ENCODE peak calls at places on chromosomes 16 and 17, in four cellular contexts. One of them, this sample, is unnamed.

GRCh38 chr17:75872434-75873351 is 5.7 kb downstream of the TRIM47 start:
- DNase-seq in tibial nerve: peak
- DNase-seq in OCI-LY7: no peak
- DNase-seq in stimulated activated CD4-positive, alpha-beta T cell treated with anti-CD3 and anti-CD28 coated beads, Interleukin-1b, Interleukin-23, amount 100 ng/mL, for 24 hours: no peak
- DNase-seq in this sample: peak

GRCh38 chr16:85898521-85899442 is at the start of gene IRF8:
- DNase-seq in tibial nerve: peak
- DNase-seq in OCI-LY7: peak
- DNase-seq in stimulated activated CD4-positive, alpha-beta T cell treated with anti-CD3 and anti-CD28 coated beads, Interleukin-1b, Interleukin-23, amount 100 ng/mL, for 24 hours: peak
- DNase-seq in this sample: no peak

GRCh38 chr17:6953689-6954088 is 42.2 kb upstream of the ALOX12 start:
- DNase-seq in tibial nerve: no peak
- DNase-seq in OCI-LY7: no peak
- DNase-seq in stimulated activated CD4-positive, alpha-beta T cell treated with anti-CD3 and anti-CD28 coated beads, Interleukin-1b, Interleukin-23, amount 100 ng/mL, for 24 hours: no peak
- DNase-seq in this sample: no peak

GRCh38 chr17:13594762-13595697 is 6.7 kb downstream of the HS3ST3A1 start:
- DNase-seq in tibial nerve: peak
- DNase-seq in OCI-LY7: peak
- DNase-seq in stimulated activated CD4-positive, alpha-beta T cell treated with anti-CD3 and anti-CD28 coated beads, Interleukin-1b, Interleukin-23, amount 100 ng/mL, for 24 hours: peak
- DNase-seq in this sample: peak

GRCh38 chr17:32451879-32452278 is 7.6 kb downstream of the PSMD11 start:
- DNase-seq in tibial nerve: no peak
- DNase-seq in OCI-LY7: no peak
- DNase-seq in stimulated activated CD4-positive, alpha-beta T cell treated with anti-CD3 and anti-CD28 coated beads, Interleukin-1b, Interleukin-23, amount 100 ng/mL, for 24 hours: no peak
- DNase-seq in this sample: no peak

GRCh38 chr17:31095239-31096105 is 695 bp downstream of the NF1 start:
- DNase-seq in tibial nerve: peak
- DNase-seq in OCI-LY7: peak
- DNase-seq in stimulated activated CD4-positive, alpha-beta T cell treated with anti-CD3 and anti-CD28 coated beads, Interleukin-1b, Interleukin-23, amount 100 ng/mL, for 24 hours: no peak
- DNase-seq in this sample: peak

GRCh38 chr17:41538565-41538991 is 10.5 kb upstream of the KRT19 start:
- DNase-seq in tibial nerve: no peak
- DNase-seq in OCI-LY7: no peak
- DNase-seq in stimulated activated CD4-positive, alpha-beta T cell treated with anti-CD3 and anti-CD28 coated beads, Interleukin-1b, Interleukin-23, amount 100 ng/mL, for 24 hours: no peak
- DNase-seq in this sample: no peak

GRCh38 chr17:37802712-37803416 is 58.0 kb upstream of the HNF1B start:
- DNase-seq in tibial nerve: peak
- DNase-seq in OCI-LY7: no peak
- DNase-seq in stimulated activated CD4-positive, alpha-beta T cell treated with anti-CD3 and anti-CD28 coated beads, Interleukin-1b, Interleukin-23, amount 100 ng/mL, for 24 hours: no peak
- DNase-seq in this sample: no peak

GRCh38 chr16:84479716-84480450 is 24.6 kb downstream of the MEAK7 start:
- DNase-seq in tibial nerve: no peak
- DNase-seq in OCI-LY7: no peak
- DNase-seq in stimulated activated CD4-positive, alpha-beta T cell treated with anti-CD3 and anti-CD28 coated beads, Interleukin-1b, Interleukin-23, amount 100 ng/mL, for 24 hours: no peak
- DNase-seq in this sample: no peak

GRCh38 chr16:88659160-88659559 is 3.7 kb downstream of the MVD start:
- DNase-seq in tibial nerve: no peak
- DNase-seq in OCI-LY7: no peak
- DNase-seq in stimulated activated CD4-positive, alpha-beta T cell treated with anti-CD3 and anti-CD28 coated beads, Interleukin-1b, Interleukin-23, amount 100 ng/mL, for 24 hours: no peak
- DNase-seq in this sample: no peak

GRCh38 chr17:2693561-2694380 is 17.8 kb downstream of the CLUH start:
- DNase-seq in tibial nerve: no peak
- DNase-seq in OCI-LY7: no peak
- DNase-seq in stimulated activated CD4-positive, alpha-beta T cell treated with anti-CD3 and anti-CD28 coated beads, Interleukin-1b, Interleukin-23, amount 100 ng/mL, for 24 hours: no peak
- DNase-seq in this sample: no peak

GRCh38 chr17:74361613-74362391 is at the start of gene BTBD17:
- DNase-seq in tibial nerve: peak
- DNase-seq in OCI-LY7: no peak
- DNase-seq in stimulated activated CD4-positive, alpha-beta T cell treated with anti-CD3 and anti-CD28 coated beads, Interleukin-1b, Interleukin-23, amount 100 ng/mL, for 24 hours: no peak
- DNase-seq in this sample: no peak

GRCh38 chr17:73318861-73319260 is 7.1 kb upstream of the CDC42EP4 start:
- DNase-seq in tibial nerve: no peak
- DNase-seq in OCI-LY7: no peak
- DNase-seq in stimulated activated CD4-positive, alpha-beta T cell treated with anti-CD3 and anti-CD28 coated beads, Interleukin-1b, Interleukin-23, amount 100 ng/mL, for 24 hours: no peak
- DNase-seq in this sample: no peak

GRCh38 chr16:2090819-2091721 is 43.3 kb downstream of the TSC2 start:
- DNase-seq in tibial nerve: peak
- DNase-seq in OCI-LY7: peak
- DNase-seq in stimulated activated CD4-positive, alpha-beta T cell treated with anti-CD3 and anti-CD28 coated beads, Interleukin-1b, Interleukin-23, amount 100 ng/mL, for 24 hours: no peak
- DNase-seq in this sample: no peak

GRCh38 chr17:38943607-38944006 is 18.2 kb downstream of the LASP1NB start:
- DNase-seq in tibial nerve: no peak
- DNase-seq in OCI-LY7: peak
- DNase-seq in stimulated activated CD4-positive, alpha-beta T cell treated with anti-CD3 and anti-CD28 coated beads, Interleukin-1b, Interleukin-23, amount 100 ng/mL, for 24 hours: no peak
- DNase-seq in this sample: no peak

GRCh38 chr17:4001048-4001590 is 36.9 kb upstream of the ATP2A3 start:
- DNase-seq in tibial nerve: no peak
- DNase-seq in OCI-LY7: no peak
- DNase-seq in stimulated activated CD4-positive, alpha-beta T cell treated with anti-CD3 and anti-CD28 coated beads, Interleukin-1b, Interleukin-23, amount 100 ng/mL, for 24 hours: no peak
- DNase-seq in this sample: no peak

GRCh38 chr16:59470556-59470955 is 736.4 kb upstream of the GOT2 start:
- DNase-seq in tibial nerve: no peak
- DNase-seq in OCI-LY7: no peak
- DNase-seq in stimulated activated CD4-positive, alpha-beta T cell treated with anti-CD3 and anti-CD28 coated beads, Interleukin-1b, Interleukin-23, amount 100 ng/mL, for 24 hours: no peak
- DNase-seq in this sample: no peak

GRCh38 chr17:33751702-33752065 is 458.6 kb upstream of the ASIC2 start:
- DNase-seq in tibial nerve: no peak
- DNase-seq in OCI-LY7: no peak
- DNase-seq in stimulated activated CD4-positive, alpha-beta T cell treated with anti-CD3 and anti-CD28 coated beads, Interleukin-1b, Interleukin-23, amount 100 ng/mL, for 24 hours: no peak
- DNase-seq in this sample: no peak

GRCh38 chr17:11487469-11487868 is 110.8 kb upstream of the DNAH9 start:
- DNase-seq in tibial nerve: no peak
- DNase-seq in OCI-LY7: no peak
- DNase-seq in stimulated activated CD4-positive, alpha-beta T cell treated with anti-CD3 and anti-CD28 coated beads, Interleukin-1b, Interleukin-23, amount 100 ng/mL, for 24 hours: no peak
- DNase-seq in this sample: no peak

GRCh38 chr17:38693700-38694329 is 11.3 kb upstream of the MLLT6 start:
- DNase-seq in tibial nerve: peak
- DNase-seq in OCI-LY7: no peak
- DNase-seq in stimulated activated CD4-positive, alpha-beta T cell treated with anti-CD3 and anti-CD28 coated beads, Interleukin-1b, Interleukin-23, amount 100 ng/mL, for 24 hours: no peak
- DNase-seq in this sample: no peak

GRCh38 chr17:75979705-75980187 is 706 bp downstream of the TEN1 start:
- DNase-seq in tibial nerve: no peak
- DNase-seq in OCI-LY7: no peak
- DNase-seq in stimulated activated CD4-positive, alpha-beta T cell treated with anti-CD3 and anti-CD28 coated beads, Interleukin-1b, Interleukin-23, amount 100 ng/mL, for 24 hours: no peak
- DNase-seq in this sample: no peak

GRCh38 chr17:4953461-4953961 is 2.6 kb downstream of the ENO3 start:
- DNase-seq in tibial nerve: no peak
- DNase-seq in OCI-LY7: no peak
- DNase-seq in stimulated activated CD4-positive, alpha-beta T cell treated with anti-CD3 and anti-CD28 coated beads, Interleukin-1b, Interleukin-23, amount 100 ng/mL, for 24 hours: no peak
- DNase-seq in this sample: peak

GRCh38 chr16:90031186-90031930 is 12.1 kb upstream of the DBNDD1 start:
- DNase-seq in tibial nerve: no peak
- DNase-seq in OCI-LY7: no peak
- DNase-seq in stimulated activated CD4-positive, alpha-beta T cell treated with anti-CD3 and anti-CD28 coated beads, Interleukin-1b, Interleukin-23, amount 100 ng/mL, for 24 hours: no peak
- DNase-seq in this sample: no peak

GRCh38 chr17:57067162-57067561 is 17.9 kb upstream of the AKAP1 start:
- DNase-seq in tibial nerve: no peak
- DNase-seq in OCI-LY7: no peak
- DNase-seq in stimulated activated CD4-positive, alpha-beta T cell treated with anti-CD3 and anti-CD28 coated beads, Interleukin-1b, Interleukin-23, amount 100 ng/mL, for 24 hours: no peak
- DNase-seq in this sample: no peak

GRCh38 chr17:38620551-38621277 is 15.0 kb upstream of the SRCIN1 start:
- DNase-seq in tibial nerve: no peak
- DNase-seq in OCI-LY7: no peak
- DNase-seq in stimulated activated CD4-positive, alpha-beta T cell treated with anti-CD3 and anti-CD28 coated beads, Interleukin-1b, Interleukin-23, amount 100 ng/mL, for 24 hours: no peak
- DNase-seq in this sample: peak

GRCh38 chr17:38538906-38539305 is 66.8 kb downstream of the SRCIN1 start:
- DNase-seq in tibial nerve: no peak
- DNase-seq in OCI-LY7: no peak
- DNase-seq in stimulated activated CD4-positive, alpha-beta T cell treated with anti-CD3 and anti-CD28 coated beads, Interleukin-1b, Interleukin-23, amount 100 ng/mL, for 24 hours: no peak
- DNase-seq in this sample: no peak

This sample was measured in ascending aorta.